ENCODE peak calls at places on chromosomes 12 and 14, in seven cellular contexts. One of them, this sample, is unnamed.

GRCh38 chr12:1697253-1697652 is 6.4 kb downstream of the ADIPOR2 start:
- DNase-seq in SIG-M5: no peak
- DNase-seq in hepatocyte: no peak
- DNase-seq in astrocyte of the hippocampus: no peak
- DNase-seq in stimulated activated CD4-positive, alpha-beta T cell treated with anti-CD3 and anti-CD28 coated beads, Interleukin-4, amount 100 ng/mL, for 1 hour: no peak
- DNase-seq in GM12891: no peak
- DNase-seq in GM23248: peak; percentile 10
- DNase-seq in this sample: no peak

GRCh38 chr12:92398565-92399309 is 253.1 kb upstream of the BTG1 start:
- DNase-seq in SIG-M5: no peak
- DNase-seq in hepatocyte: no peak
- DNase-seq in astrocyte of the hippocampus: no peak
- DNase-seq in stimulated activated CD4-positive, alpha-beta T cell treated with anti-CD3 and anti-CD28 coated beads, Interleukin-4, amount 100 ng/mL, for 1 hour: no peak
- DNase-seq in GM12891: no peak
- DNase-seq in GM23248: no peak
- DNase-seq in this sample: no peak

GRCh38 chr12:118494776-118495175 is 118.4 kb downstream of the SUDS3 start:
- DNase-seq in SIG-M5: no peak
- DNase-seq in hepatocyte: no peak
- DNase-seq in astrocyte of the hippocampus: no peak
- DNase-seq in stimulated activated CD4-positive, alpha-beta T cell treated with anti-CD3 and anti-CD28 coated beads, Interleukin-4, amount 100 ng/mL, for 1 hour: no peak
- DNase-seq in GM12891: no peak
- DNase-seq in GM23248: peak; percentile 5
- DNase-seq in this sample: no peak

GRCh38 chr12:54411398-54412241 is 7.4 kb downstream of the ITGA5 start:
- DNase-seq in SIG-M5: peak; percentile 73
- DNase-seq in hepatocyte: peak; percentile 46
- DNase-seq in astrocyte of the hippocampus: peak; percentile 71
- DNase-seq in stimulated activated CD4-positive, alpha-beta T cell treated with anti-CD3 and anti-CD28 coated beads, Interleukin-4, amount 100 ng/mL, for 1 hour: peak; percentile 56
- DNase-seq in GM12891: no peak
- DNase-seq in GM23248: peak; percentile 98
- DNase-seq in this sample: no peak

GRCh38 chr14:28754209-28754985 is 12.2 kb upstream of the FOXG1 start:
- DNase-seq in SIG-M5: no peak
- DNase-seq in hepatocyte: peak; percentile 64
- DNase-seq in astrocyte of the hippocampus: peak; percentile 89
- DNase-seq in stimulated activated CD4-positive, alpha-beta T cell treated with anti-CD3 and anti-CD28 coated beads, Interleukin-4, amount 100 ng/mL, for 1 hour: no peak
- DNase-seq in GM12891: no peak
- DNase-seq in GM23248: peak; percentile 71
- DNase-seq in this sample: peak; percentile 49

GRCh38 chr12:112855375-112855774 is 51.4 kb upstream of the OAS1 start:
- DNase-seq in SIG-M5: no peak
- DNase-seq in hepatocyte: no peak
- DNase-seq in astrocyte of the hippocampus: no peak
- DNase-seq in stimulated activated CD4-positive, alpha-beta T cell treated with anti-CD3 and anti-CD28 coated beads, Interleukin-4, amount 100 ng/mL, for 1 hour: no peak
- DNase-seq in GM12891: no peak
- DNase-seq in GM23248: peak; percentile 14
- DNase-seq in this sample: no peak

GRCh38 chr12:101108130-101108529 is 101.9 kb downstream of the SLC5A8 start:
- DNase-seq in SIG-M5: no peak
- DNase-seq in hepatocyte: no peak
- DNase-seq in astrocyte of the hippocampus: no peak
- DNase-seq in stimulated activated CD4-positive, alpha-beta T cell treated with anti-CD3 and anti-CD28 coated beads, Interleukin-4, amount 100 ng/mL, for 1 hour: no peak
- DNase-seq in GM12891: no peak
- DNase-seq in GM23248: no peak
- DNase-seq in this sample: no peak

GRCh38 chr14:22753586-22753985 is 12.9 kb upstream of the OXA1L start:
- DNase-seq in SIG-M5: no peak
- DNase-seq in hepatocyte: no peak
- DNase-seq in astrocyte of the hippocampus: no peak
- DNase-seq in stimulated activated CD4-positive, alpha-beta T cell treated with anti-CD3 and anti-CD28 coated beads, Interleukin-4, amount 100 ng/mL, for 1 hour: no peak
- DNase-seq in GM12891: no peak
- DNase-seq in GM23248: no peak
- DNase-seq in this sample: no peak

GRCh38 chr12:109695420-109695819 is 18.2 kb upstream of the FAM222A start:
- DNase-seq in SIG-M5: no peak
- DNase-seq in hepatocyte: no peak
- DNase-seq in astrocyte of the hippocampus: no peak
- DNase-seq in stimulated activated CD4-positive, alpha-beta T cell treated with anti-CD3 and anti-CD28 coated beads, Interleukin-4, amount 100 ng/mL, for 1 hour: no peak
- DNase-seq in GM12891: no peak
- DNase-seq in GM23248: no peak
- DNase-seq in this sample: no peak

GRCh38 chr14:104252256-104253215 is 114.1 kb downstream of the KIF26A start:
- DNase-seq in SIG-M5: no peak
- DNase-seq in hepatocyte: no peak
- DNase-seq in astrocyte of the hippocampus: no peak
- DNase-seq in stimulated activated CD4-positive, alpha-beta T cell treated with anti-CD3 and anti-CD28 coated beads, Interleukin-4, amount 100 ng/mL, for 1 hour: no peak
- DNase-seq in GM12891: no peak
- DNase-seq in GM23248: no peak
- DNase-seq in this sample: no peak

GRCh38 chr14:101843665-101844064 is 82.2 kb downstream of the PPP2R5C start:
- DNase-seq in SIG-M5: peak; percentile 81
- DNase-seq in hepatocyte: no peak
- DNase-seq in astrocyte of the hippocampus: no peak
- DNase-seq in stimulated activated CD4-positive, alpha-beta T cell treated with anti-CD3 and anti-CD28 coated beads, Interleukin-4, amount 100 ng/mL, for 1 hour: peak; percentile 40
- DNase-seq in GM12891: no peak
- DNase-seq in GM23248: no peak
- DNase-seq in this sample: no peak

GRCh38 chr14:80636071-80636470 is 305.5 kb downstream of the CEP128 start:
- DNase-seq in SIG-M5: no peak
- DNase-seq in hepatocyte: peak; percentile 8
- DNase-seq in astrocyte of the hippocampus: peak; percentile 3
- DNase-seq in stimulated activated CD4-positive, alpha-beta T cell treated with anti-CD3 and anti-CD28 coated beads, Interleukin-4, amount 100 ng/mL, for 1 hour: no peak
- DNase-seq in GM12891: no peak
- DNase-seq in GM23248: peak; percentile 39
- DNase-seq in this sample: no peak

GRCh38 chr12:132030367-132031038 is 80.8 kb downstream of the EP400 start:
- DNase-seq in SIG-M5: no peak
- DNase-seq in hepatocyte: no peak
- DNase-seq in astrocyte of the hippocampus: peak; percentile 35
- DNase-seq in stimulated activated CD4-positive, alpha-beta T cell treated with anti-CD3 and anti-CD28 coated beads, Interleukin-4, amount 100 ng/mL, for 1 hour: no peak
- DNase-seq in GM12891: no peak
- DNase-seq in GM23248: peak; percentile 57
- DNase-seq in this sample: no peak

GRCh38 chr12:58727526-58727925 is 192.8 kb downstream of the LRIG3 start:
- DNase-seq in SIG-M5: no peak
- DNase-seq in hepatocyte: no peak
- DNase-seq in astrocyte of the hippocampus: no peak
- DNase-seq in stimulated activated CD4-positive, alpha-beta T cell treated with anti-CD3 and anti-CD28 coated beads, Interleukin-4, amount 100 ng/mL, for 1 hour: no peak
- DNase-seq in GM12891: no peak
- DNase-seq in GM23248: peak; percentile 29
- DNase-seq in this sample: no peak

GRCh38 chr12:3315201-3315661 is 175.8 kb upstream of the PRMT8 start:
- DNase-seq in SIG-M5: no peak
- DNase-seq in hepatocyte: no peak
- DNase-seq in astrocyte of the hippocampus: no peak
- DNase-seq in stimulated activated CD4-positive, alpha-beta T cell treated with anti-CD3 and anti-CD28 coated beads, Interleukin-4, amount 100 ng/mL, for 1 hour: no peak
- DNase-seq in GM12891: no peak
- DNase-seq in GM23248: peak; percentile 24
- DNase-seq in this sample: no peak

GRCh38 chr12:20601668-20602280 is 93.4 kb upstream of the SLCO1C1 start:
- DNase-seq in SIG-M5: no peak
- DNase-seq in hepatocyte: peak; percentile 33
- DNase-seq in astrocyte of the hippocampus: peak; percentile 63
- DNase-seq in stimulated activated CD4-positive, alpha-beta T cell treated with anti-CD3 and anti-CD28 coated beads, Interleukin-4, amount 100 ng/mL, for 1 hour: no peak
- DNase-seq in GM12891: no peak
- DNase-seq in GM23248: peak; percentile 61
- DNase-seq in this sample: no peak

GRCh38 chr14:99124482-99125104 is 147.4 kb downstream of the BCL11B start:
- DNase-seq in SIG-M5: no peak
- DNase-seq in hepatocyte: no peak
- DNase-seq in astrocyte of the hippocampus: no peak
- DNase-seq in stimulated activated CD4-positive, alpha-beta T cell treated with anti-CD3 and anti-CD28 coated beads, Interleukin-4, amount 100 ng/mL, for 1 hour: no peak
- DNase-seq in GM12891: no peak
- DNase-seq in GM23248: no peak
- DNase-seq in this sample: no peak

GRCh38 chr12:93115198-93115601 is 186.1 kb upstream of the EEA1 start:
- DNase-seq in SIG-M5: no peak
- DNase-seq in hepatocyte: no peak
- DNase-seq in astrocyte of the hippocampus: no peak
- DNase-seq in stimulated activated CD4-positive, alpha-beta T cell treated with anti-CD3 and anti-CD28 coated beads, Interleukin-4, amount 100 ng/mL, for 1 hour: no peak
- DNase-seq in GM12891: no peak
- DNase-seq in GM23248: peak; percentile 47
- DNase-seq in this sample: no peak

GRCh38 chr12:32080435-32080834 is 26.2 kb upstream of the BICD1 start:
- DNase-seq in SIG-M5: no peak
- DNase-seq in hepatocyte: no peak
- DNase-seq in astrocyte of the hippocampus: peak; percentile 24
- DNase-seq in stimulated activated CD4-positive, alpha-beta T cell treated with anti-CD3 and anti-CD28 coated beads, Interleukin-4, amount 100 ng/mL, for 1 hour: no peak
- DNase-seq in GM12891: no peak
- DNase-seq in GM23248: no peak
- DNase-seq in this sample: no peak

GRCh38 chr12:85688837-85689236 is 147.4 kb downstream of the RASSF9 start:
- DNase-seq in SIG-M5: no peak
- DNase-seq in hepatocyte: peak; percentile 6
- DNase-seq in astrocyte of the hippocampus: peak; percentile 80
- DNase-seq in stimulated activated CD4-positive, alpha-beta T cell treated with anti-CD3 and anti-CD28 coated beads, Interleukin-4, amount 100 ng/mL, for 1 hour: no peak
- DNase-seq in GM12891: no peak
- DNase-seq in GM23248: no peak
- DNase-seq in this sample: no peak

GRCh38 chr12:124732275-124733075 is 131.2 kb downstream of the SCARB1 start:
- DNase-seq in SIG-M5: no peak
- DNase-seq in hepatocyte: no peak
- DNase-seq in astrocyte of the hippocampus: peak; percentile 87
- DNase-seq in stimulated activated CD4-positive, alpha-beta T cell treated with anti-CD3 and anti-CD28 coated beads, Interleukin-4, amount 100 ng/mL, for 1 hour: no peak
- DNase-seq in GM12891: no peak
- DNase-seq in GM23248: no peak
- DNase-seq in this sample: no peak

GRCh38 chr14:30874120-30874998 is at the start of gene COCH:
- DNase-seq in SIG-M5: no peak
- DNase-seq in hepatocyte: peak; percentile 72
- DNase-seq in astrocyte of the hippocampus: peak; percentile 54
- DNase-seq in stimulated activated CD4-positive, alpha-beta T cell treated with anti-CD3 and anti-CD28 coated beads, Interleukin-4, amount 100 ng/mL, for 1 hour: peak; percentile 30
- DNase-seq in GM12891: peak; percentile 53
- DNase-seq in GM23248: peak; percentile 16
- DNase-seq in this sample: peak; percentile 78

GRCh38 chr12:61220337-61220736 is 1039.9 kb upstream of the USP15 start:
- DNase-seq in SIG-M5: no peak
- DNase-seq in hepatocyte: no peak
- DNase-seq in astrocyte of the hippocampus: no peak
- DNase-seq in stimulated activated CD4-positive, alpha-beta T cell treated with anti-CD3 and anti-CD28 coated beads, Interleukin-4, amount 100 ng/mL, for 1 hour: no peak
- DNase-seq in GM12891: no peak
- DNase-seq in GM23248: peak; percentile 2
- DNase-seq in this sample: no peak

GRCh38 chr14:42090122-42090521 is 483.4 kb downstream of the LRFN5 start:
- DNase-seq in SIG-M5: no peak
- DNase-seq in hepatocyte: no peak
- DNase-seq in astrocyte of the hippocampus: no peak
- DNase-seq in stimulated activated CD4-positive, alpha-beta T cell treated with anti-CD3 and anti-CD28 coated beads, Interleukin-4, amount 100 ng/mL, for 1 hour: no peak
- DNase-seq in GM12891: no peak
- DNase-seq in GM23248: no peak
- DNase-seq in this sample: no peak

GRCh38 chr12:92304335-92305066 is 158.9 kb upstream of the BTG1 start:
- DNase-seq in SIG-M5: no peak
- DNase-seq in hepatocyte: no peak
- DNase-seq in astrocyte of the hippocampus: peak; percentile 32
- DNase-seq in stimulated activated CD4-positive, alpha-beta T cell treated with anti-CD3 and anti-CD28 coated beads, Interleukin-4, amount 100 ng/mL, for 1 hour: no peak
- DNase-seq in GM12891: no peak
- DNase-seq in GM23248: peak; percentile 45
- DNase-seq in this sample: no peak

GRCh38 chr14:103697196-103697595 is 18.1 kb downstream of the XRCC3 start:
- DNase-seq in SIG-M5: no peak
- DNase-seq in hepatocyte: no peak
- DNase-seq in astrocyte of the hippocampus: no peak
- DNase-seq in stimulated activated CD4-positive, alpha-beta T cell treated with anti-CD3 and anti-CD28 coated beads, Interleukin-4, amount 100 ng/mL, for 1 hour: no peak
- DNase-seq in GM12891: no peak
- DNase-seq in GM23248: no peak
- DNase-seq in this sample: no peak

GRCh38 chr12:131732996-131733615 is 22.2 kb downstream of the SFSWAP start:
- DNase-seq in SIG-M5: no peak
- DNase-seq in hepatocyte: no peak
- DNase-seq in astrocyte of the hippocampus: no peak
- DNase-seq in stimulated activated CD4-positive, alpha-beta T cell treated with anti-CD3 and anti-CD28 coated beads, Interleukin-4, amount 100 ng/mL, for 1 hour: no peak
- DNase-seq in GM12891: no peak
- DNase-seq in GM23248: no peak
- DNase-seq in this sample: no peak

GRCh38 chr14:68819260-68819691 is 26.4 kb upstream of the ZFP36L1 start:
- DNase-seq in SIG-M5: no peak
- DNase-seq in hepatocyte: peak; percentile 85
- DNase-seq in astrocyte of the hippocampus: peak; percentile 89
- DNase-seq in stimulated activated CD4-positive, alpha-beta T cell treated with anti-CD3 and anti-CD28 coated beads, Interleukin-4, amount 100 ng/mL, for 1 hour: peak; percentile 48
- DNase-seq in GM12891: no peak
- DNase-seq in GM23248: peak; percentile 82
- DNase-seq in this sample: peak; percentile 39

GRCh38 chr12:104620761-104621531 is 164.2 kb downstream of the CHST11 start:
- DNase-seq in SIG-M5: no peak
- DNase-seq in hepatocyte: no peak
- DNase-seq in astrocyte of the hippocampus: peak; percentile 26
- DNase-seq in stimulated activated CD4-positive, alpha-beta T cell treated with anti-CD3 and anti-CD28 coated beads, Interleukin-4, amount 100 ng/mL, for 1 hour: no peak
- DNase-seq in GM12891: no peak
- DNase-seq in GM23248: no peak
- DNase-seq in this sample: no peak

GRCh38 chr14:100376751-100377171 is 53.6 kb downstream of the SLC25A47 start:
- DNase-seq in SIG-M5: no peak
- DNase-seq in hepatocyte: peak; percentile 35
- DNase-seq in astrocyte of the hippocampus: no peak
- DNase-seq in stimulated activated CD4-positive, alpha-beta T cell treated with anti-CD3 and anti-CD28 coated beads, Interleukin-4, amount 100 ng/mL, for 1 hour: no peak
- DNase-seq in GM12891: no peak
- DNase-seq in GM23248: peak; percentile 69
- DNase-seq in this sample: no peak

GRCh38 chr12:22858849-22859569 is 234.0 kb downstream of the ETNK1 start:
- DNase-seq in SIG-M5: no peak
- DNase-seq in hepatocyte: peak; percentile 6
- DNase-seq in astrocyte of the hippocampus: peak; percentile 12
- DNase-seq in stimulated activated CD4-positive, alpha-beta T cell treated with anti-CD3 and anti-CD28 coated beads, Interleukin-4, amount 100 ng/mL, for 1 hour: no peak
- DNase-seq in GM12891: no peak
- DNase-seq in GM23248: peak; percentile 47
- DNase-seq in this sample: no peak

GRCh38 chr12:55698965-55699364 is 8.7 kb downstream of the ITGA7 start:
- DNase-seq in SIG-M5: no peak
- DNase-seq in hepatocyte: no peak
- DNase-seq in astrocyte of the hippocampus: no peak
- DNase-seq in stimulated activated CD4-positive, alpha-beta T cell treated with anti-CD3 and anti-CD28 coated beads, Interleukin-4, amount 100 ng/mL, for 1 hour: no peak
- DNase-seq in GM12891: no peak
- DNase-seq in GM23248: no peak
- DNase-seq in this sample: no peak

GRCh38 chr12:45644521-45644920 is 85.0 kb upstream of the ARID2 start:
- DNase-seq in SIG-M5: peak; percentile 86
- DNase-seq in hepatocyte: no peak
- DNase-seq in astrocyte of the hippocampus: no peak
- DNase-seq in stimulated activated CD4-positive, alpha-beta T cell treated with anti-CD3 and anti-CD28 coated beads, Interleukin-4, amount 100 ng/mL, for 1 hour: no peak
- DNase-seq in GM12891: no peak
- DNase-seq in GM23248: peak; percentile 5
- DNase-seq in this sample: no peak

GRCh38 chr14:104140463-104141331 is 2.3 kb downstream of the KIF26A start:
- DNase-seq in SIG-M5: no peak
- DNase-seq in hepatocyte: no peak
- DNase-seq in astrocyte of the hippocampus: no peak
- DNase-seq in stimulated activated CD4-positive, alpha-beta T cell treated with anti-CD3 and anti-CD28 coated beads, Interleukin-4, amount 100 ng/mL, for 1 hour: peak; percentile 1
- DNase-seq in GM12891: no peak
- DNase-seq in GM23248: no peak
- DNase-seq in this sample: no peak